ENCODE peak calls at places on chromosomes 16 and 17, in ten cellular contexts. S, C, M, G, A, H, F, P, Z and X are unnamed samples.

GRCh38 chr17:77802811-77803220 is 155.7 kb upstream of the TNRC6C start:
- DNase-seq in G (no peak), A (no peak), S (peak; percentile 44), C (no peak), F (peak; percentile 66), M (no peak), H (peak; percentile 36), P (no peak), Z (no peak), X (no peak)

GRCh38 chr17:39598047-39598481 is 9.7 kb downstream of the NEUROD2 start:
- DNase-seq in C (peak; percentile 45), S (no peak), Z (no peak), A (no peak), M (no peak), F (no peak), H (no peak), G (no peak), P (no peak), X (no peak)

GRCh38 chr17:13311301-13311700 is 290.4 kb downstream of the HS3ST3A1 start:
- DNase-seq in P (no peak), G (no peak), A (no peak), C (no peak), M (no peak), Z (no peak), S (peak; percentile 78), F (no peak), H (peak; percentile 41), X (peak; percentile 71)

GRCh38 chr16:528111-529011 is 849 bp downstream of the CAPN15 start:
- DNase-seq in C (peak; percentile 66), A (no peak), H (peak; percentile 46), M (peak; percentile 85), F (no peak), Z (peak; percentile 58), P (no peak), S (peak; percentile 56), G (no peak), X (no peak)

GRCh38 chr17:83198366-83199341 is 119.2 kb downstream of the METRNL start:
- DNase-seq in G (peak; percentile 41), F (no peak), A (no peak), H (no peak), P (peak; percentile 13), S (no peak), M (no peak), C (no peak), Z (peak; percentile 32), X (peak; percentile 17)

GRCh38 chr16:3774156-3774767 is 56.9 kb upstream of the TRAP1 start:
- DNase-seq in M (no peak), H (peak; percentile 61), F (no peak), G (no peak), S (peak; percentile 26), A (peak; percentile 13), C (no peak), P (peak; percentile 77), Z (no peak), X (no peak)

GRCh38 chr16:12721841-12722467 is 81.7 kb downstream of the CPPED1 start:
- DNase-seq in C (no peak), P (no peak), F (no peak), M (no peak), H (no peak), A (no peak), Z (no peak), G (no peak), S (no peak), X (no peak)

GRCh38 chr16:1048442-1049112 is 24.0 kb upstream of the SSTR5 start:
- DNase-seq in H (peak; percentile 54), G (no peak), C (peak; percentile 39), P (peak; percentile 75), S (peak; percentile 9), A (no peak), F (peak; percentile 63), M (peak; percentile 43), Z (no peak), X (no peak)

GRCh38 chr17:76734080-76734840 is 2.9 kb downstream of the SRSF2 start:
- DNase-seq in S (peak; percentile 44), A (no peak), P (no peak), Z (no peak), F (no peak), H (peak; percentile 61), M (peak; percentile 36), C (no peak), G (no peak), X (no peak)

GRCh38 chr17:62781826-62782225 is 26.3 kb downstream of the MARCHF10 start:
- DNase-seq in H (peak; percentile 88), M (no peak), C (no peak), F (no peak), G (no peak), P (no peak), S (peak; percentile 70), Z (no peak), A (no peak), X (no peak)

GRCh38 chr16:84368327-84368996 is at the start of gene ATP2C2:
- DNase-seq in G (peak; percentile 85), A (no peak), C (peak; percentile 78), Z (peak; percentile 72), F (no peak), P (no peak), H (no peak), M (peak; percentile 91), S (no peak), X (peak; percentile 69)
- H3K4me3 ChIP-seq in G (peak within 1 kb of the TSS; percentile 55), A (no peak within 1 kb of the TSS), C (peak within 1 kb of the TSS; percentile 57), Z (peak within 1 kb of the TSS; percentile 45), F (no peak within 1 kb of the TSS), P (peak within 1 kb of the TSS; percentile 25), H (no peak within 1 kb of the TSS), M (peak within 1 kb of the TSS; percentile 55), S (no peak within 1 kb of the TSS), X (peak within 1 kb of the TSS; percentile 49)

GRCh38 chr17:32497431-32498205 is 10.8 kb downstream of the CDK5R1 start:
- DNase-seq in A (no peak), Z (peak; percentile 13), P (no peak), C (no peak), M (no peak), S (peak; percentile 16), F (no peak), G (no peak), H (no peak), X (no peak)
- H3K4me3 ChIP-seq in A (no peak overlapping the region), Z (no peak overlapping the region), P (no peak overlapping the region), C (no peak overlapping the region), M (no peak overlapping the region), S (no peak overlapping the region), F (no peak overlapping the region), G (no peak overlapping the region), H (no peak overlapping the region), X (no peak overlapping the region)

DNA sequence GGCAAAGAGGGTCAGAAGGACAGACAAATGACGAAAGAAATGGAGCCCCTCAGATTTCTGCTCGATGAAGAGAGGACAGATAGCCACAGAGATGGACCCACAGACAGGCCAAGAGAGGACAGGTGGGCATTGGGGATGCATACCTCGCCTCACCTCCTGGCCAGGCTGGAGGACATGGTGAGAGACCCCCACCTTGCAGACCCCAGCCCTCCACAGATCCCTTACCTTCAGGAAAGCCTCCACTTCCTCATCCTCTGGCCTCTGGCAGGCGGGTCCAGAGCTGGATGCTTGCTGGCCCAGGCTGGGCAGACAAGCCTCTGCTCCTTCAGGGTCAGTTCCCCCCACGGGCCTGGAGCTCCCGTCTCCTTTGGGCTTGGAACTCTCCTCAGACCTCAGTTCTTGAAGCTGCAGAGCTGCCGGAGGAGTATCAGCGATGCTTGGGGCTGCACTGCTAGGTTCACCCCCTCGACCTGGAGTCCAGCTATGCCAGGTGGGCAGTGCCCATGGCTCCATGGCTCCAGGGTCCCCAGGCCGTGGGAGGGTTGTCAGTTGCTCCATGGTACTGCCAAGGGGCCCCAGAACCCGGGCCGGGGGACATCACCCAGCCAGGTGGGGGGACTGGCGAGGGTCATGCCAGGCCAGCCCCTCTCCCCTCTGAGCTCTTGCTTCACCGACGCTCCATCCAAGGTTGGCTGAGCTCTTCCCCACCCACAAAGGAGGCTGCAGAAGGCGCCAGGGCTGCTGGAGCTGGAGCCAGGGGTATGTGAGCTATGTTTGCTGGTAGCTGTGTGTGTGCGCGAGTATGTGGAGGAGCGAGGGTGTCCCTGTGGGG is 1.0 kb downstream of the TSPOAP1 start:
- DNase-seq in A (no peak), G (peak; percentile 55), H (no peak), P (no peak), C (no peak), F (no peak), S (no peak), M (no peak), Z (no peak), X (no peak)
- H3K4me3 ChIP-seq in A (no peak overlapping the region), G (peak overlapping the region; percentile 66), H (no peak overlapping the region), P (no peak overlapping the region), C (peak overlapping the region; percentile 1), F (no peak overlapping the region), S (no peak overlapping the region), M (no peak overlapping the region), Z (no peak overlapping the region), X (no peak overlapping the region)

GRCh38 chr17:38447502-38448095 is 19.3 kb downstream of the ARHGAP23 start:
- DNase-seq in H (no peak), F (no peak), Z (no peak), G (no peak), S (no peak), M (no peak), P (no peak), C (no peak), A (no peak), X (no peak)
- H3K4me3 ChIP-seq in H (no peak overlapping the region), F (no peak overlapping the region), Z (no peak overlapping the region), G (no peak overlapping the region), S (no peak overlapping the region), M (no peak overlapping the region), P (no peak overlapping the region), C (no peak overlapping the region), A (no peak overlapping the region), X (no peak overlapping the region)